ENCODE peak calls at places on chromosomes 13 and 19, in nine cellular contexts. Y is heart right ventricle, H is heart left ventricle, F is K562, O is mucosa of descending colon, U is prostate gland, A is glutamatergic neuron, Q is nephron progenitor cell, N is keratinocyte. K is an unnamed sample.

GRCh38 chr19:4225902-4226301 is 3.4 kb upstream of the EBI3 start:
- DNase-seq in Y (no peak), H (no peak), F (no peak), O (no peak), U (no peak), A (no peak), Q (no peak), N (no peak), K (no peak)

GRCh38 chr19:30087381-30088138 is 145.5 kb downstream of the URI1 start:
- DNase-seq in Y (no peak), H (no peak), F (no peak), O (no peak), U (no peak), A (no peak), Q (no peak), N (no peak), K (no peak)

GRCh38 chr13:28031220-28031903 is 42.9 kb upstream of the URAD start:
- DNase-seq in Y (peak), H (peak), F (no peak), O (peak), U (no peak), A (no peak), Q (no peak), N (no peak), K (no peak)

GRCh38 chr13:31001647-31002046 is 69.2 kb downstream of the TEX26 start:
- DNase-seq in Y (no peak), H (no peak), F (no peak), O (no peak), U (no peak), A (no peak), Q (no peak), N (no peak), K (no peak)

GRCh38 chr13:53206455-53206854 is 177.8 kb downstream of the OLFM4 start:
- DNase-seq in Y (no peak), H (no peak), F (no peak), O (no peak), U (no peak), A (no peak), Q (no peak), N (no peak), K (no peak)

GRCh38 chr19:38784224-38784623 is 4.8 kb upstream of the LGALS7B start:
- DNase-seq in Y (no peak), H (no peak), F (no peak), O (no peak), U (no peak), A (no peak), Q (no peak), N (no peak), K (no peak)

GRCh38 chr13:111372651-111373425 is 52.4 kb downstream of the TEX29 start:
- DNase-seq in Y (no peak), H (no peak), F (no peak), O (no peak), U (no peak), A (no peak), Q (no peak), N (no peak), K (no peak)

GRCh38 chr19:21566073-21566472 is 60.7 kb downstream of the ZNF429 start:
- DNase-seq in Y (no peak), H (no peak), F (no peak), O (no peak), U (no peak), A (no peak), Q (no peak), N (no peak), K (no peak)

GRCh38 chr19:5293607-5294089 is 47.0 kb downstream of the PTPRS start:
- DNase-seq in Y (no peak), H (no peak), F (peak), O (peak), U (peak), A (peak), Q (peak), N (no peak), K (peak)

GRCh38 chr19:447816-448546 is 12.9 kb downstream of the SHC2 start:
- DNase-seq in Y (peak), H (peak), F (no peak), O (no peak), U (no peak), A (peak), Q (peak), N (no peak), K (no peak)

GRCh38 chr13:109227344-109227940 is 558.9 kb downstream of the IRS2 start:
- DNase-seq in Y (no peak), H (no peak), F (no peak), O (no peak), U (no peak), A (no peak), Q (no peak), N (no peak), K (no peak)

GRCh38 chr19:44255705-44256411 is 3.8 kb upstream of the ZNF233 start:
- DNase-seq in Y (no peak), H (no peak), F (no peak), O (no peak), U (no peak), A (no peak), Q (no peak), N (no peak), K (no peak)

GRCh38 chr19:56170261-56170660 is 5.5 kb upstream of the GALP start:
- DNase-seq in Y (peak), H (no peak), F (peak), O (no peak), U (no peak), A (no peak), Q (no peak), N (no peak), K (no peak)

GRCh38 chr19:6062274-6062673 is 48.0 kb downstream of the RFX2 start:
- DNase-seq in Y (peak), H (peak), F (no peak), O (peak), U (no peak), A (no peak), Q (no peak), N (no peak), K (no peak)

GRCh38 chr19:55080915-55081772 is 5.5 kb downstream of the EPS8L1 start:
- DNase-seq in Y (peak), H (peak), F (peak), O (peak), U (peak), A (peak), Q (peak), N (no peak), K (peak)
- TF ChIP-seq CTCF in Y (no peak), H (no peak), F (peak), O (no peak), U (no peak), A (no peak), Q (no peak), N (peak), K (no peak)

DNA sequence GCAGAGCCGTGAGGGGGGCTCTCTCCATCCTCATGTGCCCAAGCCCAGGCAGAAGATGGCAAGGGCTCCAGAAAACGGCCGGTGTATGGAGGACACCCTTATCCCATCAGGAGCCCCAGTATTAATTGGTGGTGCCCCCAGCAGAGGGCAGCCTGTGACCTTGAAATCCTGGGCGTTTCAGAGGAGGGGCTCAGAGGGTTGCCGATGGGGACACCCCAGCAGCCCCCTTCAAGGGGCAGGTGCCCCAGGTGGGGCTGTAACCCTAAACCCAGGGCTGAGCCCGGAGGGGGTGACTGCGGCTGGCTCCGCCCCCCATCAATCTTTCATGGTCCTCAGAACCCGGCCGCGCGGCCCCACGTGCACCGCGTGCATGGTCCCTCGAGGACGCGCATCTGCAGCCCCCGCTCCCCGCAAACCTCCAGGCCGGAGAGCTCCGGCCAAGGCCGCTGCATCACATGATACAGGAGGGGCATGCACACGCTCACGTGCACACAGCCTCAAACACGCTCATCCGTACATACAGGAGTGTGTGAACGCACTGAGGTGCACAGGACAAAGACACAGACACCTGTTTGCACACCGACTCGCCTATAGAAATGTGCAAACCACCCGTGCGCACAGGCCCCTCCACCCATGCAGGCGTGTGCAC is 959 bp downstream of the RAB3A start:
- DNase-seq in Y (peak), H (peak), F (peak), O (peak), U (no peak), A (peak), Q (peak), N (no peak), K (peak)
- TF ChIP-seq CTCF in Y (no peak), H (peak), F (peak), O (no peak), U (no peak), A (no peak), Q (no peak), N (peak), K (peak)

GRCh38 chr13:32381539-32381938 is 46.4 kb downstream of the N4BP2L1 start:
- DNase-seq in Y (peak), H (no peak), F (no peak), O (no peak), U (no peak), A (no peak), Q (peak), N (no peak), K (peak)

GRCh38 chr13:32376642-32377418 is 51.1 kb downstream of the N4BP2L1 start:
- DNase-seq in Y (no peak), H (no peak), F (no peak), O (no peak), U (no peak), A (no peak), Q (no peak), N (no peak), K (no peak)

DNA sequence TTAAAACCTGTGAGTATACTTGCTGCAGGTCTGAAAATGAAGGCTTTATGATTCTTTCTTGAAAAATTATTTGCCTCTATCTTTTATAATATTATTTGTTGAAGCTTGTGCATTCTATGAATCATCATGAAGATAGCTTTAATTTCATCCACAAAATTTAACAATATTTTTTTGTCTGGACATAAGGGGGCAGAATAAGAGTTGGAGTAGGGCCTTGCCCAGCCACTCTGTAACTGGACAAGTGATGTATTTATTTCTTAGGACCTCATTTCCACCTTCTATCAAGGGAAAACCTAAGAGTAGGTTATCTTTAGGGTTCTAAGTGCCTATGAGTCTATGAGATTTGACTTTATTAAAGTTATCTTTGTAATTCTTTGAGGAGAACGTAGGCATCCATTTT is 49.9 kb downstream of the N4BP2L1 start:
- DNase-seq in Y (no peak), H (no peak), F (no peak), O (no peak), U (no peak), A (no peak), Q (no peak), N (no peak), K (no peak)
- TF ChIP-seq CTCF in Y (no peak), H (no peak), F (no peak), O (no peak), U (no peak), A (no peak), Q (no peak), N (no peak), K (no peak)

GRCh38 chr19:49817964-49818690 is at the start of gene MED25:
- DNase-seq in Y (peak), H (peak), F (peak), O (peak), U (peak), A (peak), Q (peak), N (no peak), K (peak)
- TF ChIP-seq CTCF in Y (peak), H (no peak), F (no peak), O (peak), U (no peak), A (peak), Q (no peak), N (no peak), K (no peak)

GRCh38 chr13:85261757-85262346 is 537.4 kb downstream of the SLITRK6 start:
- DNase-seq in Y (no peak), H (no peak), F (no peak), O (no peak), U (no peak), A (no peak), Q (no peak), N (no peak), K (no peak)
- TF ChIP-seq CTCF in Y (no peak), H (no peak), F (no peak), O (no peak), U (no peak), A (peak), Q (peak), N (no peak), K (peak)

GRCh38 chr13:49443689-49444516 is at the start of the genes CAB39L and SETDB2:
- DNase-seq in Y (peak), H (peak), F (peak), O (peak), U (peak), A (peak), Q (peak), N (peak), K (peak)
- TF ChIP-seq CTCF in Y (no peak), H (peak), F (peak), O (peak), U (no peak), A (no peak), Q (peak), N (peak), K (no peak)